ENCODE peak calls at places on chromosomes 7 and 10, in seven cellular contexts. Q is H7; R is DMS79; Y is astrocyte of the spinal cord; P is effector memory CD4-positive, alpha-beta T cell; T is breast epithelium; G is amygdala. C is an unnamed sample.
A peak's percentile ranks its signal among the peaks of the same experiment; 100 is the strongest.

GRCh38 chr7:47254081-47255006 is 327.6 kb downstream of the TNS3 start:
- DNase-seq in T (peak; percentile 74), P (no peak), Q (peak; percentile 96), Y (peak; percentile 55), R (no peak), G (peak; percentile 25), C (peak; percentile 93)

GRCh38 chr7:148501707-148502139 is 88.8 kb upstream of the C7orf33 start:
- DNase-seq in Y (peak; percentile 11), P (no peak), R (peak; percentile 6), G (no peak), Q (peak; percentile 56), T (no peak), C (peak; percentile 83)

GRCh38 chr7:42077276-42078135 is 159.5 kb downstream of the GLI3 start:
- DNase-seq in G (no peak), R (no peak), T (no peak), Y (no peak), Q (no peak), P (no peak), C (no peak)

GRCh38 chr7:101990811-101991418 is 173.5 kb downstream of the CUX1 start:
- DNase-seq in Q (no peak), R (no peak), P (no peak), T (no peak), G (no peak), Y (no peak), C (no peak)

GRCh38 chr7:128863433-128863989 is 855 bp downstream of the ATP6V1F start:
- DNase-seq in Y (peak; percentile 69), T (no peak), Q (peak; percentile 89), G (no peak), R (peak; percentile 54), P (peak; percentile 27), C (peak; percentile 87)

GRCh38 chr10:43255644-43256431 is 11.0 kb downstream of the RASGEF1A start:
- DNase-seq in G (no peak), Y (no peak), Q (peak; percentile 96), P (no peak), R (no peak), T (peak; percentile 50), C (peak; percentile 87)

GRCh38 chr7:42449431-42449830 is 212.4 kb upstream of the GLI3 start:
- DNase-seq in G (no peak), Y (no peak), T (no peak), P (no peak), R (no peak), Q (no peak), C (no peak)

GRCh38 chr7:1473864-1474512 is 14.7 kb upstream of the MICALL2 start:
- DNase-seq in G (peak; percentile 78), P (peak; percentile 71), Y (peak; percentile 73), Q (peak; percentile 99), R (no peak), T (peak; percentile 88), C (peak; percentile 98)

GRCh38 chr7:13901577-13901976 is 87.9 kb downstream of the ETV1 start:
- DNase-seq in R (no peak), T (no peak), Q (no peak), G (no peak), Y (no peak), P (no peak), C (no peak)

GRCh38 chr7:90708841-90709317 is 112.8 kb downstream of the CDK14 start:
- DNase-seq in P (no peak), Y (no peak), T (no peak), Q (peak; percentile 7), G (peak; percentile 10), R (no peak), C (peak; percentile 81)

GRCh38 chr10:97676770-97677581 is 10.1 kb downstream of the AVPI1 start:
- DNase-seq in R (peak; percentile 1), P (peak; percentile 14), Q (peak; percentile 90), Y (peak; percentile 57), G (no peak), T (no peak), C (peak; percentile 72)

GRCh38 chr10:132465193-132465888 is 68.3 kb downstream of the PWWP2B start:
- DNase-seq in T (no peak), R (no peak), P (no peak), G (no peak), Y (no peak), Q (peak; percentile 86), C (peak; percentile 80)

GRCh38 chr7:75688200-75689136 is 50.3 kb downstream of the HIP1 start:
- DNase-seq in Y (no peak), T (no peak), P (no peak), G (peak; percentile 89), R (peak; percentile 22), Q (peak; percentile 56), C (no peak)

GRCh38 chr7:2521952-2522591 is 2.5 kb downstream of the LFNG start:
- DNase-seq in Q (peak; percentile 75), T (no peak), R (no peak), Y (no peak), G (peak; percentile 36), P (peak; percentile 75), C (peak; percentile 58)

GRCh38 chr7:142420554-142421362 is 162.9 kb upstream of the PRSS58 start:
- DNase-seq in G (no peak), T (no peak), Y (peak; percentile 50), P (no peak), R (no peak), Q (peak; percentile 57), C (peak; percentile 74)

GRCh38 chr7:35558841-35559240 is 136.1 kb downstream of the HERPUD2 start:
- DNase-seq in G (no peak), P (no peak), Q (no peak), R (no peak), Y (no peak), T (no peak), C (peak; percentile 24)

GRCh38 chr7:66505009-66505408 is 123.7 kb upstream of the KCTD7 start:
- DNase-seq in G (no peak), R (no peak), Y (no peak), P (no peak), Q (peak; percentile 67), T (no peak), C (no peak)

GRCh38 chr10:76202777-76203176 is 771.4 kb downstream of the LRMDA start:
- DNase-seq in T (no peak), Y (peak; percentile 62), R (no peak), P (no peak), G (no peak), Q (no peak), C (no peak)

GRCh38 chr7:74575083-74575803 is 82.3 kb upstream of the GTF2I start:
- DNase-seq in Q (no peak), Y (peak; percentile 78), R (no peak), P (no peak), G (no peak), T (no peak), C (no peak)

GRCh38 chr7:3238525-3239210 is 62.4 kb upstream of the SDK1 start:
- DNase-seq in T (no peak), Y (no peak), P (no peak), R (no peak), G (no peak), Q (no peak), C (no peak)

GRCh38 chr7:140541513-140542192 is 62.3 kb upstream of the MKRN1 start:
- DNase-seq in T (no peak), Q (peak; percentile 91), P (no peak), R (peak; percentile 75), G (no peak), Y (peak; percentile 93), C (peak; percentile 90)

GRCh38 chr7:17646181-17646956 is 293.9 kb downstream of the SNX13 start:
- DNase-seq in T (no peak), Q (peak; percentile 6), P (no peak), Y (peak; percentile 75), R (no peak), G (no peak), C (no peak)

GRCh38 chr10:94785211-94785610 is 22.7 kb downstream of the CYP2C19 start:
- DNase-seq in T (no peak), P (no peak), Y (no peak), Q (no peak), R (no peak), G (no peak), C (no peak)

GRCh38 chr10:119418401-119418800 is 124.1 kb downstream of the RGS10 start:
- DNase-seq in Y (no peak), Q (no peak), G (no peak), P (no peak), T (no peak), R (no peak), C (no peak)

GRCh38 chr7:19145429-19146201 is 394 bp upstream of the FERD3L start:
- DNase-seq in G (no peak), T (no peak), R (peak; percentile 4), Y (no peak), Q (peak; percentile 56), P (no peak), C (peak; percentile 72)

GRCh38 chr7:44581426-44581906 is 565 bp downstream of the TMED4 start:
- DNase-seq in R (peak; percentile 38), G (no peak), T (no peak), Q (peak; percentile 55), P (peak; percentile 28), Y (no peak), C (peak; percentile 70)

C was measured in endodermal cell.